ENCODE peak calls at places on chromosomes 11 and 22, in six cellular contexts. One of them, this sample, is unnamed.

GRCh38 chr22:26550498-26551033 is 38.3 kb upstream of the TFIP11 start:
- DNase-seq in mesendoderm: peak
- DNase-seq in GM23338: peak
- DNase-seq in CD8-positive, alpha-beta memory T cell: no peak
- DNase-seq in NCI-H187 treated with DMSO at 0.1 percent for 48 hours: no peak
- DNase-seq in NCI-H774: no peak
- DNase-seq in this sample: peak

GRCh38 chr22:44524806-44525205 is 26.8 kb upstream of the RTL6 start:
- DNase-seq in GM23338: no peak
- DNase-seq in mesendoderm: no peak
- DNase-seq in NCI-H774: no peak
- DNase-seq in NCI-H187 treated with DMSO at 0.1 percent for 48 hours: no peak
- DNase-seq in CD8-positive, alpha-beta memory T cell: no peak
- DNase-seq in this sample: no peak

GRCh38 chr22:20724676-20725454 is 49.0 kb upstream of the SERPIND1 start:
- DNase-seq in NCI-H187 treated with DMSO at 0.1 percent for 48 hours: no peak
- DNase-seq in mesendoderm: no peak
- DNase-seq in NCI-H774: no peak
- DNase-seq in GM23338: no peak
- DNase-seq in CD8-positive, alpha-beta memory T cell: no peak
- DNase-seq in this sample: no peak

GRCh38 chr11:2294340-2295290 is 7.1 kb downstream of the C11orf21 start:
- DNase-seq in GM23338: no peak
- DNase-seq in mesendoderm: no peak
- DNase-seq in CD8-positive, alpha-beta memory T cell: no peak
- DNase-seq in NCI-H774: no peak
- DNase-seq in NCI-H187 treated with DMSO at 0.1 percent for 48 hours: no peak
- DNase-seq in this sample: no peak

GRCh38 chr22:42375982-42376381 is 56.2 kb downstream of the NFAM1 start:
- DNase-seq in GM23338: no peak
- DNase-seq in NCI-H187 treated with DMSO at 0.1 percent for 48 hours: no peak
- DNase-seq in NCI-H774: no peak
- DNase-seq in mesendoderm: no peak
- DNase-seq in CD8-positive, alpha-beta memory T cell: no peak
- DNase-seq in this sample: no peak

GRCh38 chr11:77402218-77402556 is 71.7 kb downstream of the PAK1 start:
- DNase-seq in NCI-H187 treated with DMSO at 0.1 percent for 48 hours: no peak
- DNase-seq in CD8-positive, alpha-beta memory T cell: no peak
- DNase-seq in NCI-H774: no peak
- DNase-seq in mesendoderm: no peak
- DNase-seq in GM23338: peak
- DNase-seq in this sample: no peak

GRCh38 chr11:12791245-12791644 is 117.0 kb downstream of the TEAD1 start:
- DNase-seq in mesendoderm: peak
- DNase-seq in GM23338: no peak
- DNase-seq in NCI-H187 treated with DMSO at 0.1 percent for 48 hours: no peak
- DNase-seq in CD8-positive, alpha-beta memory T cell: no peak
- DNase-seq in NCI-H774: no peak
- DNase-seq in this sample: no peak

GRCh38 chr11:130858215-130858614 is 58.1 kb downstream of the SNX19 start:
- DNase-seq in NCI-H187 treated with DMSO at 0.1 percent for 48 hours: no peak
- DNase-seq in NCI-H774: no peak
- DNase-seq in mesendoderm: peak
- DNase-seq in CD8-positive, alpha-beta memory T cell: no peak
- DNase-seq in GM23338: peak
- DNase-seq in this sample: no peak

This sample was measured in foreskin melanocyte.